ENCODE peak calls at places on chromosome 22, in four cellular contexts. M is heart left ventricle, N is COR-L47, U is midbrain. I is an unnamed sample.

GRCh38 chr22:31730344-31730711 is 19.6 kb downstream of the PRR14L start:
- DNase-seq in M (no peak), N (no peak), U (no peak), I (no peak)

GRCh38 chr22:48673806-48674500 is 1153.7 kb downstream of the BRD1 start:
- DNase-seq in M (no peak), N (no peak), U (no peak), I (no peak)

GRCh38 chr22:45553333-45554039 is 50.8 kb downstream of the FBLN1 start:
- DNase-seq in M (peak; percentile 77), N (peak; percentile 68), U (peak; percentile 71), I (peak; percentile 9)

GRCh38 chr22:47209547-47210023 is 447.1 kb downstream of the TBC1D22A start:
- DNase-seq in M (no peak), N (no peak), U (no peak), I (no peak)

GRCh38 chr22:43326342-43326825 is 16.8 kb downstream of the SCUBE1 start:
- DNase-seq in M (no peak), N (no peak), U (no peak), I (no peak)

GRCh38 chr22:46867106-46867505 is 104.7 kb downstream of the TBC1D22A start:
- DNase-seq in M (no peak), N (no peak), U (no peak), I (no peak)

GRCh38 chr22:50325444-50326224 is 1.2 kb downstream of the DENND6B start:
- DNase-seq in M (peak; percentile 17), N (no peak), U (no peak), I (no peak)

GRCh38 chr22:48473202-48473601 is 1354.5 kb downstream of the BRD1 start:
- DNase-seq in M (no peak), N (no peak), U (no peak), I (no peak)

GRCh38 chr22:50735739-50736030 is 2.3 kb upstream of the ACR start:
- DNase-seq in M (no peak), N (no peak), U (no peak), I (no peak)

GRCh38 chr22:23831781-23832180 is 7.0 kb downstream of the DERL3 start:
- DNase-seq in M (peak; percentile 20), N (no peak), U (no peak), I (no peak)

GRCh38 chr22:21642584-21643448 is 714 bp downstream of the SDF2L1 start:
- DNase-seq in M (no peak), N (peak; percentile 80), U (peak; percentile 11), I (no peak)

GRCh38 chr22:39207141-39208012 is 37.4 kb downstream of the PDGFB start:
- DNase-seq in M (peak; percentile 16), N (peak; percentile 14), U (no peak), I (no peak)

GRCh38 chr22:36580371-36580770 is 51.4 kb upstream of the EIF3D start:
- DNase-seq in M (no peak), N (no peak), U (no peak), I (no peak)

GRCh38 chr22:50268655-50269113 is 1.5 kb downstream of the MAPK11 start:
- DNase-seq in M (no peak), N (peak; percentile 47), U (peak; percentile 22), I (no peak)

GRCh38 chr22:30826670-30827355 is 132.1 kb downstream of the OSBP2 start:
- DNase-seq in M (no peak), N (no peak), U (no peak), I (no peak)

GRCh38 chr22:21443057-21443734 is 24.0 kb upstream of the TMEM191C start:
- DNase-seq in M (peak; percentile 14), N (no peak), U (no peak), I (no peak)

GRCh38 chr22:32309585-32310251 is 47.9 kb upstream of the RFPL3 start:
- DNase-seq in M (no peak), N (no peak), U (no peak), I (no peak)

GRCh38 chr22:25627271-25627848 is 62.9 kb downstream of the GRK3 start:
- DNase-seq in M (no peak), N (no peak), U (no peak), I (no peak)

GRCh38 chr22:39524089-39524752 is 3.9 kb downstream of the ATF4 start:
- DNase-seq in M (no peak), N (no peak), U (no peak), I (no peak)

GRCh38 chr22:38953577-38954413 is 3.6 kb upstream of the APOBEC3A start:
- DNase-seq in M (no peak), N (no peak), U (no peak), I (no peak)

GRCh38 chr22:43921361-43921760 is 2.2 kb upstream of the PNPLA3 start:
- DNase-seq in M (no peak), N (no peak), U (no peak), I (no peak)

GRCh38 chr22:20396639-20397038 is 2.7 kb downstream of the ZNF74 start:
- DNase-seq in M (no peak), N (no peak), U (no peak), I (no peak)

GRCh38 chr22:32992821-32993220 is 65.4 kb downstream of the SYN3 start:
- DNase-seq in M (no peak), N (no peak), U (no peak), I (no peak)

GRCh38 chr22:48423481-48423901 is 1404.2 kb downstream of the BRD1 start:
- DNase-seq in M (no peak), N (no peak), U (peak; percentile 2), I (no peak)

GRCh38 chr22:43255299-43255698 is 68.4 kb upstream of the TTLL12 start:
- DNase-seq in M (no peak), N (no peak), U (no peak), I (no peak)

GRCh38 chr22:50293441-50294318 is 13.8 kb downstream of the PLXNB2 start:
- DNase-seq in M (peak; percentile 86), N (no peak), U (peak; percentile 57), I (no peak)

GRCh38 chr22:46382524-46382923 is 47.0 kb downstream of the TRMU start:
- DNase-seq in M (no peak), N (no peak), U (no peak), I (no peak)

GRCh38 chr22:44450503-44450902 is 47.5 kb downstream of the RTL6 start:
- DNase-seq in M (no peak), N (no peak), U (no peak), I (no peak)

GRCh38 chr22:38034278-38034882 is 22.8 kb upstream of the PICK1 start:
- DNase-seq in M (peak; percentile 70), N (no peak), U (peak; percentile 86), I (no peak)

GRCh38 chr22:19620742-19621371 is 93.4 kb upstream of the SEPTIN5 start:
- DNase-seq in M (peak; percentile 32), N (no peak), U (no peak), I (no peak)

GRCh38 chr22:45262931-45263789 is 21.6 kb upstream of the UPK3A start:
- DNase-seq in M (peak; percentile 35), N (no peak), U (no peak), I (no peak)

GRCh38 chr22:46665751-46666280 is 45.6 kb downstream of the GRAMD4 start:
- DNase-seq in M (no peak), N (no peak), U (no peak), I (no peak)

GRCh38 chr22:20867179-20868099 is 8.6 kb downstream of the SNAP29 start:
- DNase-seq in M (peak; percentile 69), N (no peak), U (peak; percentile 41), I (no peak)

I was measured in NCI-H187.